ENCODE peak calls at places on chromosomes 1 and 21, in eight cellular contexts. O is lower leg skin; E is SK-N-SH; Q is upper lobe of left lung; H is pancreas; F is activated CD8-positive, alpha-beta T cell treated with anti-CD3 and anti-CD28 coated beads for 36 hours; D is Calu3; B is type B pancreatic cell. U is an unnamed sample.

GRCh38 chr1:25679170-25679569 is 62.6 kb downstream of the MAN1C1 start:
- DNase-seq in D (no peak), O (no peak), Q (no peak), B (no peak), E (no peak), F (no peak), H (no peak), U (no peak)

GRCh38 chr1:36387141-36387949 is 1.6 kb upstream of the STK40 start:
- DNase-seq in Q (no peak), D (no peak), E (no peak), O (peak), B (no peak), H (no peak), F (peak), U (no peak)

GRCh38 chr1:62395291-62395690 is 41.6 kb upstream of the USP1 start:
- DNase-seq in Q (no peak), D (no peak), F (no peak), H (no peak), B (no peak), O (no peak), E (no peak), U (peak)

GRCh38 chr1:32878183-32878582 is 7.5 kb upstream of the FNDC5 start:
- DNase-seq in Q (no peak), B (no peak), E (no peak), D (no peak), F (no peak), H (no peak), O (no peak), U (no peak)

GRCh38 chr1:203493901-203494300 is at the start of gene OPTC:
- DNase-seq in O (no peak), E (no peak), D (no peak), B (no peak), Q (no peak), F (no peak), H (no peak), U (no peak)

GRCh38 chr1:108639899-108640560 is 20.9 kb downstream of the HENMT1 start:
- DNase-seq in O (no peak), E (no peak), Q (no peak), D (no peak), F (peak), H (no peak), B (no peak), U (no peak)

GRCh38 chr1:44294588-44295007 is 60.5 kb downstream of the ERI3 start:
- DNase-seq in O (peak), Q (no peak), D (no peak), F (no peak), B (no peak), H (no peak), E (peak), U (no peak)

GRCh38 chr1:6178751-6179563 is 1.2 kb downstream of the CHD5 start:
- DNase-seq in O (no peak), F (no peak), Q (peak), E (peak), D (no peak), B (no peak), H (no peak), U (no peak)

GRCh38 chr1:145986551-145986950 is 9.8 kb downstream of the TXNIP start:
- DNase-seq in B (no peak), D (no peak), H (no peak), E (no peak), Q (no peak), O (no peak), F (no peak), U (no peak)

GRCh38 chr21:15754640-15755039 is 24.9 kb downstream of the USP25 start:
- DNase-seq in O (no peak), Q (no peak), B (no peak), E (no peak), H (no peak), F (no peak), D (no peak), U (no peak)

GRCh38 chr1:47757226-47757975 is 239.8 kb downstream of the TRABD2B start:
- DNase-seq in F (no peak), H (no peak), O (no peak), B (peak), D (no peak), Q (no peak), E (no peak), U (no peak)

GRCh38 chr1:153697873-153698647 is 19.6 kb downstream of the NPR1 start:
- DNase-seq in Q (peak), B (no peak), F (peak), H (no peak), E (peak), O (peak), D (no peak), U (no peak)

GRCh38 chr1:6247651-6248050 is 3.7 kb downstream of the HES3 start:
- DNase-seq in F (no peak), Q (peak), D (no peak), O (no peak), H (no peak), E (no peak), B (no peak), U (no peak)

GRCh38 chr1:51061231-51061943 is 40.6 kb upstream of the C1orf185 start:
- DNase-seq in E (no peak), H (no peak), O (no peak), B (no peak), Q (no peak), D (no peak), F (no peak), U (no peak)

GRCh38 chr1:51063121-51063520 is 38.9 kb upstream of the C1orf185 start:
- DNase-seq in F (no peak), D (peak), E (no peak), O (no peak), B (no peak), H (no peak), Q (no peak), U (no peak)

GRCh38 chr1:51058863-51059262 is 43.2 kb upstream of the C1orf185 start:
- DNase-seq in Q (peak), F (peak), E (no peak), D (peak), O (no peak), H (no peak), B (no peak), U (no peak)
- TF ChIP-seq CTCF in Q (no peak), F (peak), E (peak), D (peak), O (no peak), H (no peak), B (peak), U (peak)

GRCh38 chr1:245748246-245748645 is 593.5 kb downstream of the KIF26B start:
- DNase-seq in O (no peak), B (no peak), F (no peak), H (no peak), Q (no peak), D (no peak), E (no peak), U (no peak)

GRCh38 chr1:245742891-245743290 is 588.1 kb downstream of the KIF26B start:
- DNase-seq in D (no peak), E (no peak), Q (peak), F (no peak), H (no peak), O (no peak), B (no peak), U (no peak)
- TF ChIP-seq CTCF in D (no peak), E (no peak), Q (no peak), F (no peak), H (no peak), O (no peak), B (no peak), U (no peak)

DNA sequence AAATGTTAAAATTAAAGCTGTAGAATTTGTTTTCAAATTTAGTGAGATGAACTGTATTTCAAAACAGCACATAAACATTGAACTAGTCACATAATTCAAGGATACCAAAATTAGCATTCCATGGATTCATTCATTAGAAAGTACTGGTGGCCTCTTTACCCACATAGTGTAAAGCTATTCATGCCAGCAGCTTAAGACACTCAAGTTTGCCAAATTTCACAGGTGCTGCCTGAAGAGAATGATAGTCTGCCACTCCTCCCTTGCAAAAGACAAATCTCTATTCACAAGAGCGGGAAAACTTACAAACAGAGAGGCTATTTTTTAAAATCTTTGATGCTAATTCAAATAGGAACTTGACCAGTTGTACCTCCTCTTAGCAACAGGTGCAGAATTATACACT is 337.0 kb downstream of the BRINP3 start:
- DNase-seq in D (no peak), B (no peak), F (no peak), O (no peak), E (no peak), Q (no peak), H (no peak), U (no peak)
- TF ChIP-seq CTCF in D (no peak), B (no peak), F (no peak), O (no peak), E (no peak), Q (no peak), H (no peak), U (no peak)

DNA sequence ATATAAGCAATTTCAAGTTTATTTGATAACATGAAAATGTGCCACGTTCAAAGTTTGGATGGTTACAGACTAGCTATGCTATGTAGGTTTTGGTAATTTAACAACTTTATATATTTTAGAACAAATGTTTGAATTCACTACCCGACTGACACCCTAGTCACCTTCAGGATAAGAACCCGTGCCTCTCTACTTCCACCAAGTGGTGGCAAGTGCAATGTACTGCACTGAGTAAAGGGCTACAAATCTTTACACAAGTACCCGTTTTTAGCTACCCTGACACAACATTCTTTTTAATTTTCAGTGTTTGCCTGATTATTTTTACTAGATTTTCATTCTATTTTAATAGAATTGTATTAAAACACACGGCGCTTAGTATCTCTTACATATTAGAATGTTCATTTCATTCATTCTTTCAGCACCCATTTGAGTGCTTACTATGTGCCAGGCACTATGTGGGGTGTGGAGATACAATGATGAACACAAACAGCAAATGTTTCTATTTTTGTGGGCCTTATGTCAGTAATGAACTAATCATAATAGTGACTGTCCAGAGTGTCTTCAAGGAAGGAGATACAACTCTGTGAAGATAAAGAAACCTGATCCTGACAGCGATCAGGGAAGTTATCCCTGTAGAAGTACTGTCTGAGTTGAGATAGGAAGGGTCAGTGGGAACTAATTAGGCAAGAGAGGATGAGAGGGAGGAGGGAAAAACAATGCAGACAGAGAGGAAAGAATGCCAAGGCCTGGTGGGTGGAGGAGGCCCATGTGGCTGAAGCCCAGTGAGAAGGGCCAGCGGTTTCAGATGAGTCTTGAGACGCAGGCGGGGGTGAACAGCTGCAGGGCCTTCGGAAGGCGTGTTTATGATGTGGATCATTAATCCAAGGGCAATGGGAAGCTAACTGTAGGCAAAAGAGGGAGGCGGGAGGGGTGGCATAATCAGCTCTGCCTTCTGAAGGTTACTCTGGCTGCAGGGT is 3.8 kb downstream of the LCA5L start:
- DNase-seq in B (no peak), Q (no peak), F (peak), D (peak), H (peak), E (peak), O (no peak), U (no peak)
- TF ChIP-seq CTCF in B (peak), Q (peak), F (peak), D (peak), H (peak), E (peak), O (no peak), U (peak)

DNA sequence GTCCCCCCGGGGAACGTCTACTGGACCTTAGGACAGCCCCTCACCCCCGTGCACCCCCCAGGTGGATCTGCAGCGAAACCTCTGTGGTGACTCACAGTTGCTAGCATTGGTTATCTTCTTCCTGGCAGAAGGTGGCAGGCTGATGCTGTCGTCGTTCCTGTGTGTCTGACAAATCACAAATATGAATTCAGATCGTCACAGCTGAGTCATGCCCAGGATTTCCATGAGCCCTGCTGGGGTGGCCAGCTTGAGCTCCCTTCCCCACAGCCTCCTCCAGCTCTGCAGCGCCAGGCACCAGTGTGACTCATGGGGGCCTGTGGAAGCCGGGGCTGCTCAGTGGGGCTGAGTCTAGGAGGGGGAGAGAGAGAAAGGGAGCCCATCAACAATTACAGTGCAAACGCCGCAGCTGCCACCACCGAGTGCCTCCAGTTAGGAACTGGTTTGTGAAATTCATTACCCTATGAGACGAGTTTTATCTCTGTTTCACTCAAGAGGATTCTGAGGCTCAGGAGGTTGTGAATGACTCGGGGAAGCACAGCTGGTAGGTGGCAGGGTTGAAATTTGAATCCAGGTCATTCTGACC is 197.9 kb downstream of the DYRK1A start:
- DNase-seq in F (peak), E (peak), Q (peak), D (peak), O (peak), H (peak), B (no peak), U (peak)
- TF ChIP-seq CTCF in F (no peak), E (no peak), Q (no peak), D (no peak), O (no peak), H (no peak), B (no peak), U (no peak)

DNA sequence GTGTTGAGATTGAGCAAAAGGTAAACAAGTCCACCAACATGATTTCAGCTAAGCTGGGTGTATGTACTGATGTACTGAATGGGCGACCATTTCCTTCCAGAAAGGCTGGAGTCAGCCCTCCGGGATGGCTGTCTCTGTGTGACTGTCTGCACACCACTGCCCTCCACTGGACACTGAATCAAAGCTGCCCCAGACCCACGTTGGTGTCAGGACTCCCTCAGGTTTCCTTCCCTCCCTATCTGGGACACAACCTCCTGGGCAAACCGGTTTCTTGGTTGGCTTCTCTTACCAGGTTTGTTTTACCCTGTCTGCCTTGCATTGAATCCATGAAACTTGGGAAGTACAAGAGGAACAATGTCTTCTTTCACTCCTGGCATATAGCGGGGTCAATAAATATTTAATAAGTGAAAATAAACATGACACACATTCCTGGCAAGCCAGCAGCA is 5.3 kb upstream of the SRP9 start:
- DNase-seq in D (peak), F (peak), E (peak), Q (no peak), B (peak), H (peak), O (peak), U (peak)
- TF ChIP-seq CTCF in D (peak), F (peak), E (peak), Q (peak), B (peak), H (peak), O (no peak), U (peak)

DNA sequence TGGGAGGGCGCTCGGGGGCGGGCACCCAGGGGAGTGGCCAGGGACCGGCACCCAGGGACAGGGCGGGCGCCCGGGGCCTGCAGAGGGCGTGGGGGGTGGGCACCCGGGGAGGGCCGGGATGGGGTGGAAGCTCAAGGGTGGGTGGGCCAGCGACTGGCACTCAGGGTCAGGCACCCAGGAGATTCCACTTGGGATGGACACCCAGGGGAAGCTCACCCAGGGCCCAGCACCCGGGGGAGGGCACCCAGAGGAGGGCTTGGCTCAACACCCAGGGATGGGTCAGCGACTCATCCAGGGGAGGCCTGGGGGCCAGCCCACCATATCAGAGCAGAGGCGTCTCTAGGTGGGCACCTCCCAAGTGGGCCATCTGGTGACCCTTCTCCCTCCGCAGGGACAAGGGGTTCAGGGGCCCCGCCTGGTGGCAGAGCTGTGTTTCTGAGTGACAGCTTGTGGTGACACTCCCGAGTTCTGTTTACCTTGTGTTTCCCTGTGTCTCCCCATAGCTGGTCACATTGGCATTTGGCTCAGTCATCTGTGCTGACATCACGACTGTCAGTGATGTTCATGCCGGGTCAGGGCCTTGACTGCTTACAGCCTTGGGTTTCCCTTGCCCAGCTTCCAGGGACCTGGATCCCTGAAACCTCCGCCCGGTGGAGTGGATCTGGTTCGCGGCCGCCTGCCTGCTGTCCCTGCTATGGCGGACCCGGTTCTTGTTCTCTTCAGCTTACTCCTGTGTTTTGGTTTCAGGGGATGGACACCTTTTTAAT is 749 bp downstream of the IBA57 start:
- DNase-seq in Q (peak), O (peak), E (peak), B (no peak), F (peak), H (peak), D (peak), U (no peak)
- TF ChIP-seq CTCF in Q (no peak), O (no peak), E (peak), B (no peak), F (peak), H (no peak), D (peak), U (peak)

GRCh38 chr1:15684468-15685283 is 556 bp downstream of the PLEKHM2 start:
- DNase-seq in D (peak), E (peak), F (peak), B (no peak), Q (peak), O (no peak), H (peak), U (peak)
- TF ChIP-seq CTCF in D (no peak), E (no peak), F (peak), B (peak), Q (no peak), O (no peak), H (no peak), U (no peak)